ENCODE peak calls at places on chromosome 9, in five cellular contexts. C, R, F, G and K are unnamed samples.

GRCh38 chr9:88533951-88534455 is 975 bp upstream of the NXNL2 start:
- DNase-seq in C (peak), R (no peak), F (peak), G (no peak), K (peak)

GRCh38 chr9:86731511-86731993 is 215.8 kb downstream of the GAS1 start:
- DNase-seq in C (no peak), R (no peak), F (no peak), G (no peak), K (no peak)

GRCh38 chr9:37641331-37641730 is 9.4 kb upstream of the FRMPD1 start:
- DNase-seq in C (no peak), R (no peak), F (no peak), G (no peak), K (no peak)

GRCh38 chr9:89746385-89747116 is 141.7 kb downstream of the GADD45G start:
- DNase-seq in C (no peak), R (no peak), F (peak), G (no peak), K (no peak)

GRCh38 chr9:8780386-8780785 is 980.8 kb upstream of the DMAC1 start:
- DNase-seq in C (no peak), R (no peak), F (no peak), G (no peak), K (no peak)

GRCh38 chr9:16207161-16207560 is 654.3 kb downstream of the CCDC171 start:
- DNase-seq in C (no peak), R (no peak), F (peak), G (peak), K (peak)

GRCh38 chr9:87878930-87879603 is 3.6 kb upstream of the SPATA31E1 start:
- DNase-seq in C (no peak), R (no peak), F (no peak), G (no peak), K (no peak)

GRCh38 chr9:7212101-7212500 is 454.3 kb downstream of the KDM4C start:
- DNase-seq in C (no peak), R (no peak), F (no peak), G (no peak), K (peak)

GRCh38 chr9:88998911-88999310 is 7.6 kb downstream of the S1PR3 start:
- DNase-seq in C (no peak), R (no peak), F (peak), G (no peak), K (no peak)

GRCh38 chr9:18238254-18238653 is 235.7 kb upstream of the ADAMTSL1 start:
- DNase-seq in C (no peak), R (no peak), F (no peak), G (no peak), K (peak)

GRCh38 chr9:84781431-84781830 is 111.9 kb downstream of the NTRK2 start:
- DNase-seq in C (peak), R (no peak), F (no peak), G (no peak), K (peak)